ENCODE peak calls at places on chromosomes 1 and 21, in nine cellular contexts. I is stomach, U is H1, G is prostate gland, E is HCT116, A is vagina, W is suprapubic skin, C is transverse colon, B is sigmoid colon. O is an unnamed sample.

GRCh38 chr1:156310962-156311361 is 11.9 kb upstream of the VHLL start:
- DNase-seq in I (no peak), W (peak; percentile 49), G (peak; percentile 71), A (no peak), U (no peak), B (peak; percentile 48), C (no peak), E (no peak), O (no peak)

GRCh38 chr1:167251482-167251881 is 30.8 kb downstream of the POU2F1 start:
- DNase-seq in E (no peak), C (no peak), B (no peak), W (no peak), G (no peak), I (no peak), U (no peak), A (no peak), O (no peak)

GRCh38 chr1:178055779-178056471 is 38.0 kb upstream of the RASAL2 start:
- DNase-seq in B (no peak), E (peak; percentile 37), A (no peak), C (no peak), W (no peak), I (peak; percentile 32), U (no peak), G (no peak), O (peak; percentile 27)

GRCh38 chr1:106398391-106398790 is 658.1 kb upstream of the PRMT6 start:
- DNase-seq in E (no peak), I (no peak), C (no peak), A (no peak), B (no peak), G (no peak), U (no peak), W (no peak), O (no peak)

GRCh38 chr21:45818904-45819285 is 162.7 kb upstream of the COL6A1 start:
- DNase-seq in G (no peak), E (no peak), B (peak; percentile 57), A (no peak), W (no peak), I (no peak), U (no peak), C (no peak), O (no peak)

GRCh38 chr1:219514728-219515127 is 98.2 kb downstream of the ZC3H11B start:
- DNase-seq in I (no peak), G (no peak), E (no peak), W (no peak), C (no peak), A (no peak), B (no peak), U (no peak), O (no peak)

GRCh38 chr1:50720457-50721053 is 239.5 kb downstream of the FAF1 start:
- DNase-seq in C (no peak), U (no peak), I (no peak), B (no peak), E (no peak), W (no peak), G (no peak), A (no peak), O (no peak)

GRCh38 chr1:236280438-236281285 is 1.1 kb downstream of the ERO1B start:
- DNase-seq in U (no peak), I (no peak), G (peak; percentile 18), C (peak; percentile 12), B (peak; percentile 66), W (no peak), E (no peak), A (no peak), O (no peak)

GRCh38 chr1:230288641-230289349 is 137.3 kb downstream of the PGBD5 start:
- DNase-seq in E (no peak), C (no peak), W (peak; percentile 55), U (no peak), B (peak; percentile 29), I (no peak), G (no peak), A (no peak), O (no peak)

GRCh38 chr1:175968486-175969182 is 225.2 kb upstream of the TNR start:
- DNase-seq in B (no peak), W (no peak), G (no peak), E (no peak), A (no peak), U (no peak), I (no peak), C (no peak), O (no peak)

GRCh38 chr21:15159382-15160020 is 94.7 kb upstream of the NRIP1 start:
- DNase-seq in B (no peak), W (no peak), U (no peak), C (no peak), A (no peak), G (no peak), I (no peak), E (no peak), O (no peak)

GRCh38 chr1:32247452-32247851 is 430 bp downstream of the FAM167B start:
- DNase-seq in B (peak; percentile 65), E (no peak), W (peak; percentile 66), G (no peak), C (no peak), U (no peak), I (no peak), A (no peak), O (no peak)

GRCh38 chr1:224526771-224527170 is 89.3 kb upstream of the CNIH3 start:
- DNase-seq in A (no peak), G (no peak), C (no peak), E (no peak), I (no peak), B (no peak), U (no peak), W (no peak), O (no peak)

GRCh38 chr21:31442339-31442738 is 98.3 kb upstream of the TIAM1 start:
- DNase-seq in G (no peak), W (no peak), A (no peak), U (no peak), I (no peak), E (no peak), C (no peak), B (no peak), O (no peak)

GRCh38 chr21:25396135-25396711 is 211.1 kb downstream of the MRPL39 start:
- DNase-seq in A (no peak), I (no peak), G (no peak), C (no peak), B (no peak), U (no peak), W (no peak), E (no peak), O (peak; percentile 27)

GRCh38 chr1:165900576-165901380 is 73.4 kb downstream of the UCK2 start:
- DNase-seq in G (peak; percentile 64), U (no peak), W (no peak), E (no peak), A (no peak), I (peak; percentile 86), B (no peak), C (no peak), O (no peak)

GRCh38 chr1:183493540-183494245 is 21.4 kb downstream of the SMG7 start:
- DNase-seq in G (no peak), W (no peak), I (no peak), E (no peak), C (no peak), A (no peak), B (no peak), U (no peak), O (no peak)

DNA sequence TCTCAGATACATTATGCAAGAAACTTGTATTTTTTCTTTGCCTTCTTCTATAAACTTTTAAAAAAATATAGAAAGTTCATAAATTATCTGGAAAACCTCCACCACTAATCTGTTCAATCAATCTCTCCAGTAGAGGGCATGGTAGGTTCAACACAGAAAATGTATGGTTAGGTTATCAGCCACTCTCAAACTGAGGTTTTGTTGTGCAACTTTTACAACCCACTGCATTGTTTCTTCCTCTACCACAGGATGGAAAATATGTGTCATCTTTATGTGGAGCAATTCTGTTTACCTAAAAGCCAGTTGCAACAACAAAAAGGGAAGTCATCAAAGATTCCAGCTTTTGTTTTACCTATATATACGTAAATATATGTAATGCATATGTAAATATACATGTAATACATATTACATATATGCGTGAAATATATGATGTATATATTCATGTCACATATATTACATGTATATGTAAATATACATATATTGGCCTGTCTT is 3.0 kb upstream of the RGS2 start:
- DNase-seq in G (peak; percentile 39), I (no peak), A (no peak), B (no peak), U (no peak), C (no peak), E (peak; percentile 82), W (no peak), O (no peak)
- TF ChIP-seq POLR2AphosphoS5 in G (peak; percentile 80), I (peak; percentile 79), A (peak; percentile 26), B (peak; percentile 86), U (no peak), C (peak; percentile 83), E (peak; percentile 23), W (peak; percentile 88), O (no peak)

DNA sequence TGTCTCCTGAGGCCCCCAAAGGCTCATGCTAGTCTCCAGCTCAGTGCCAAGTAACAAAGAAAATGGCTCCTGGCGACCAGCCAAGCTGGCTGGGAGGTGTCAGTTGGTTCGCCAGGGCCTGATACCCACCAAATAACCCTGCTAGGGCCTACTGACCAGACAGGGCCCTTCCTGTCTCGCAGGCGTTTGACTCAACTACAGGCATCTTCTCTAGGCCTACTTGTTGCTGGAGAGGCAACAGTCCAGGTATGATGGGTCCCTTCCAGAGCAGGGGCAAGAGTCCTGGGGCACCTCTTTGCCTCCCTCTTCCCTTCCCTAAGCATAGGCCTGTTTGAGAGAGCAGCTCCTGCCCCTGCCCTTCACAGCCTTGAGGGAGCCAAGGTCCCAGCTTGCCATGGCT is 147.9 kb upstream of the VANGL1 start:
- DNase-seq in E (no peak), A (peak; percentile 85), W (no peak), G (no peak), B (no peak), C (no peak), I (no peak), U (no peak), O (no peak)
- TF ChIP-seq POLR2A in E (no peak), A (no peak), W (no peak), G (no peak), B (no peak), C (no peak), I (no peak), U (no peak), O (no peak)

DNA sequence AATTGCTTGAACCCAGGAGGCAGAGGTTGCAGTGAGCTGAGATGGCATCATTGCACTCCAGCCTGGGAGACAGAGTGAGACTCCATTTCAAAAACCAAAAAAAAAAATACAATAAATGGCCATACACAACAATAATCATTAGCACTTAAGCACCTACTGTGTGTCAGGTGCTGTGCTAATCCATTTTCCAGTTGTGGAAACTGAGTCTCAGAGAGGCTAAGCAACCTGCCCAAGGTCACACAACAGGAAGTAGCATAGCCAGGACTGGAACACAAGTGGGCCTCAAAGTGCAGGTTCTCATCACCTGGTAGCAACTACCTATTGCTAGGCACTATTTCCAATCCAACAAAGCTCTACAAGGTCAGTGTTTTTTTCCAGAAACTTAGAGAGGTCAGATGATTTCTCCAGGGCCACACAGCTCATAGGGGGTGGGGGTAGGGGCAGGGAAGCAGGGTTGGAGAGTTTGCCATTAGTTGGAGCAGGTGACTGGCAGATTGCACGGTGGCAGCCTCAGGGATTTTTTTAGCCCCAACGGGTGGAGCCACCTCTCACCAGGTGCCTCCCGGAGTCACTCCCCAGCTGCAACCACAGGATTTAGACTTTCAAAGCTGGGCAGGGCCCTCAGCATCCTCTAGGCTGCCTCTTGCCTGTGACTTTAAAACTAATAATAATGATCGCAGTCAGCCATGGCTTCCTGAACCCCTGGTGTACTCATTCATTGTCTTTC is 52.5 kb upstream of the ID3 start:
- DNase-seq in U (no peak), W (no peak), C (no peak), I (no peak), A (no peak), B (no peak), G (no peak), E (no peak), O (no peak)
- TF ChIP-seq POLR2AphosphoS5 in U (no peak), W (no peak), C (no peak), I (no peak), A (no peak), B (no peak), G (no peak), E (no peak), O (no peak)

GRCh38 chr1:247407978-247408560 is 7.9 kb upstream of the NLRP3 start:
- DNase-seq in A (no peak), B (no peak), W (no peak), U (no peak), G (no peak), C (no peak), E (no peak), I (no peak), O (no peak)
- TF ChIP-seq POLR2A in A (no peak), B (no peak), W (no peak), U (no peak), G (no peak), C (no peak), E (no peak), I (no peak), O (no peak)

O was measured in GM12892.